ENCODE peak calls at places on chromosomes 11 and 22, in five cellular contexts. G is T-cell, H is AG09319, N is stromal cell of bone marrow, T is NCI-H1436. A is an unnamed sample.

GRCh38 chr11:10990637-10991036 is 132.8 kb upstream of the ZBED5 start:
- DNase-seq in G (no peak), H (no peak), N (peak; percentile 66), T (no peak), A (no peak)

GRCh38 chr11:86575208-86575855 is 97.1 kb downstream of the ME3 start:
- DNase-seq in G (no peak), H (no peak), N (no peak), T (no peak), A (no peak)

GRCh38 chr22:43635101-43635500 is 177.0 kb downstream of the EFCAB6 start:
- DNase-seq in G (no peak), H (no peak), N (no peak), T (no peak), A (no peak)

GRCh38 chr11:75465701-75466531 is 32.9 kb upstream of the KLHL35 start:
- DNase-seq in G (no peak), H (no peak), N (no peak), T (no peak), A (no peak)

GRCh38 chr22:31681625-31682345 is 19.8 kb upstream of the PISD start:
- DNase-seq in G (no peak), H (peak; percentile 40), N (peak; percentile 66), T (no peak), A (peak; percentile 33)

GRCh38 chr22:45626198-45626651 is 45.4 kb upstream of the ATXN10 start:
- DNase-seq in G (no peak), H (no peak), N (no peak), T (no peak), A (no peak)

GRCh38 chr11:73414977-73415492 is 38.8 kb downstream of the RELT start:
- DNase-seq in G (no peak), H (no peak), N (peak; percentile 69), T (no peak), A (peak; percentile 55)

GRCh38 chr11:62857541-62857982 is 18.2 kb upstream of the WDR74 start:
- DNase-seq in G (no peak), H (no peak), N (no peak), T (no peak), A (no peak)

GRCh38 chr11:31646206-31646605 is 136.6 kb downstream of the ELP4 start:
- DNase-seq in G (no peak), H (no peak), N (no peak), T (no peak), A (no peak)

GRCh38 chr11:47396049-47396320 is 12.4 kb upstream of the SLC39A13 start:
- DNase-seq in G (no peak), H (no peak), N (no peak), T (no peak), A (no peak)

GRCh38 chr22:43337385-43337784 is 5.8 kb downstream of the SCUBE1 start:
- DNase-seq in G (no peak), H (no peak), N (peak; percentile 7), T (no peak), A (no peak)

GRCh38 chr22:31095637-31096249 is 11.6 kb downstream of the SELENOM start:
- DNase-seq in G (no peak), H (no peak), N (no peak), T (no peak), A (no peak)

GRCh38 chr11:131767421-131767820 is 397.0 kb downstream of the NTM start:
- DNase-seq in G (no peak), H (no peak), N (no peak), T (no peak), A (no peak)

GRCh38 chr11:107799245-107799859 is 59.2 kb downstream of the SLC35F2 start:
- DNase-seq in G (peak; percentile 35), H (peak; percentile 20), N (peak; percentile 39), T (peak; percentile 49), A (peak; percentile 13)

GRCh38 chr11:76243157-76243556 is 36.9 kb upstream of the WNT11 start:
- DNase-seq in G (no peak), H (no peak), N (no peak), T (no peak), A (no peak)

GRCh38 chr11:78015878-78016277 is 7.2 kb downstream of the KCTD14 start:
- DNase-seq in G (no peak), H (no peak), N (no peak), T (no peak), A (no peak)

GRCh38 chr11:48001438-48002021 is 21.2 kb downstream of the PTPRJ start:
- DNase-seq in G (peak; percentile 96), H (no peak), N (peak; percentile 84), T (no peak), A (peak; percentile 28)

GRCh38 chr11:45161252-45162063 is 15.0 kb downstream of the PRDM11 start:
- DNase-seq in G (no peak), H (no peak), N (no peak), T (no peak), A (no peak)

GRCh38 chr11:10925149-10925926 is 67.5 kb upstream of the ZBED5 start:
- DNase-seq in G (no peak), H (no peak), N (no peak), T (no peak), A (no peak)

GRCh38 chr11:64245401-64245796 is 1.3 kb downstream of the PPP1R14B start:
- DNase-seq in G (no peak), H (no peak), N (no peak), T (no peak), A (no peak)

GRCh38 chr22:48566741-48567140 is 1260.9 kb downstream of the BRD1 start:
- DNase-seq in G (no peak), H (no peak), N (no peak), T (no peak), A (no peak)

GRCh38 chr11:76763573-76764348 is 19.4 kb upstream of the TSKU start:
- DNase-seq in G (no peak), H (peak; percentile 58), N (peak; percentile 88), T (no peak), A (peak; percentile 55)

GRCh38 chr11:113690619-113691569 is 15.2 kb downstream of the TMPRSS5 start:
- DNase-seq in G (no peak), H (no peak), N (peak; percentile 28), T (no peak), A (peak; percentile 20)

GRCh38 chr11:79400717-79401330 is 40.0 kb downstream of the TENM4 start:
- DNase-seq in G (no peak), H (no peak), N (no peak), T (no peak), A (no peak)

GRCh38 chr22:33923660-33924246 is 3.5 kb upstream of the LARGE1 start:
- DNase-seq in G (no peak), H (no peak), N (no peak), T (peak; percentile 76), A (no peak)